ENCODE peak calls at places on chromosomes 6 and 20, in four cellular contexts. T, N, Q and S are unnamed samples.
A peak's percentile ranks its signal among the peaks of the same experiment; 100 is the strongest.

GRCh38 chr6:130143709-130144108 is 79.0 kb downstream of the SAMD3 start:
- DNase-seq in T (no peak), N (no peak), Q (no peak), S (no peak)

GRCh38 chr6:150491131-150491795 is 108.4 kb upstream of the PLEKHG1 start:
- DNase-seq in T (no peak), N (no peak), Q (no peak), S (no peak)

GRCh38 chr20:47330933-47331708 is 25.4 kb downstream of the ZMYND8 start:
- DNase-seq in T (no peak), N (no peak), Q (no peak), S (no peak)

GRCh38 chr6:34806738-34807453 is 15.0 kb downstream of the BLTP3A start:
- DNase-seq in T (no peak), N (no peak), Q (no peak), S (no peak)

GRCh38 chr6:138517635-138518034 is 18.3 kb upstream of the NHSL1 start:
- DNase-seq in T (peak; percentile 66), N (no peak), Q (peak; percentile 20), S (peak; percentile 86)

GRCh38 chr6:12328701-12329100 is 38.5 kb downstream of the EDN1 start:
- DNase-seq in T (no peak), N (no peak), Q (no peak), S (no peak)

GRCh38 chr6:158596861-158597260 is 37.0 kb downstream of the TMEM181 start:
- DNase-seq in T (no peak), N (no peak), Q (no peak), S (no peak)

GRCh38 chr6:150149146-150149545 is 6.3 kb downstream of the PPP1R14C start:
- DNase-seq in T (no peak), N (no peak), Q (no peak), S (no peak)